ENCODE peak calls at places on chromosomes 12 and 14, in ten cellular contexts. One of them, this sample, is unnamed.

GRCh38 chr12:27104546-27104945 is 22.2 kb upstream of the C12orf71 start:
- DNase-seq in MM.1S: no peak
- DNase-seq in left cardiac atrium: no peak
- DNase-seq in activated CD8-positive, alpha-beta memory T cell treated with anti-CD3 and anti-CD28 coated beads for 24 hours: no peak
- DNase-seq in fibroblast of mammary gland: no peak
- DNase-seq in T-helper 17 cell: no peak
- DNase-seq in GM06990: no peak
- DNase-seq in NCI-H69: no peak
- DNase-seq in upper lobe of right lung: no peak
- DNase-seq in skeletal muscle cell: no peak
- DNase-seq in this sample: no peak

GRCh38 chr12:7695159-7695930 is at the start of gene GDF3:
- DNase-seq in left cardiac atrium: peak
- DNase-seq in MM.1S: no peak
- DNase-seq in T-helper 17 cell: no peak
- DNase-seq in skeletal muscle cell: no peak
- DNase-seq in NCI-H69: no peak
- DNase-seq in GM06990: no peak
- DNase-seq in activated CD8-positive, alpha-beta memory T cell treated with anti-CD3 and anti-CD28 coated beads for 24 hours: no peak
- DNase-seq in fibroblast of mammary gland: peak
- DNase-seq in upper lobe of right lung: no peak
- DNase-seq in this sample: no peak

GRCh38 chr14:94805726-94806288 is 35.9 kb upstream of the GSC start:
- DNase-seq in activated CD8-positive, alpha-beta memory T cell treated with anti-CD3 and anti-CD28 coated beads for 24 hours: no peak
- DNase-seq in upper lobe of right lung: no peak
- DNase-seq in fibroblast of mammary gland: peak
- DNase-seq in NCI-H69: no peak
- DNase-seq in T-helper 17 cell: no peak
- DNase-seq in MM.1S: no peak
- DNase-seq in skeletal muscle cell: no peak
- DNase-seq in left cardiac atrium: no peak
- DNase-seq in GM06990: no peak
- DNase-seq in this sample: no peak

GRCh38 chr14:26856832-26857508 is 259.1 kb upstream of the NOVA1 start:
- DNase-seq in NCI-H69: peak
- DNase-seq in skeletal muscle cell: no peak
- DNase-seq in GM06990: no peak
- DNase-seq in left cardiac atrium: no peak
- DNase-seq in MM.1S: no peak
- DNase-seq in activated CD8-positive, alpha-beta memory T cell treated with anti-CD3 and anti-CD28 coated beads for 24 hours: no peak
- DNase-seq in fibroblast of mammary gland: no peak
- DNase-seq in T-helper 17 cell: no peak
- DNase-seq in upper lobe of right lung: no peak
- DNase-seq in this sample: no peak

GRCh38 chr12:101200145-101200544 is 9.9 kb downstream of the SLC5A8 start:
- DNase-seq in left cardiac atrium: no peak
- DNase-seq in activated CD8-positive, alpha-beta memory T cell treated with anti-CD3 and anti-CD28 coated beads for 24 hours: no peak
- DNase-seq in skeletal muscle cell: no peak
- DNase-seq in MM.1S: no peak
- DNase-seq in T-helper 17 cell: no peak
- DNase-seq in upper lobe of right lung: no peak
- DNase-seq in fibroblast of mammary gland: no peak
- DNase-seq in NCI-H69: no peak
- DNase-seq in GM06990: no peak
- DNase-seq in this sample: no peak

GRCh38 chr12:6771091-6771495 is 1.2 kb upstream of the LAG3 start:
- DNase-seq in activated CD8-positive, alpha-beta memory T cell treated with anti-CD3 and anti-CD28 coated beads for 24 hours: no peak
- DNase-seq in T-helper 17 cell: no peak
- DNase-seq in NCI-H69: no peak
- DNase-seq in left cardiac atrium: no peak
- DNase-seq in MM.1S: no peak
- DNase-seq in GM06990: no peak
- DNase-seq in fibroblast of mammary gland: peak
- DNase-seq in skeletal muscle cell: no peak
- DNase-seq in upper lobe of right lung: no peak
- DNase-seq in this sample: no peak

GRCh38 chr14:76181546-76181945 is 29.8 kb downstream of the GPATCH2L start:
- DNase-seq in GM06990: no peak
- DNase-seq in upper lobe of right lung: no peak
- DNase-seq in fibroblast of mammary gland: peak
- DNase-seq in MM.1S: no peak
- DNase-seq in skeletal muscle cell: no peak
- DNase-seq in NCI-H69: peak
- DNase-seq in left cardiac atrium: no peak
- DNase-seq in activated CD8-positive, alpha-beta memory T cell treated with anti-CD3 and anti-CD28 coated beads for 24 hours: no peak
- DNase-seq in T-helper 17 cell: no peak
- DNase-seq in this sample: no peak

GRCh38 chr12:132084681-132085635 is 59.2 kb downstream of the DDX51 start:
- DNase-seq in left cardiac atrium: peak
- DNase-seq in upper lobe of right lung: peak
- DNase-seq in T-helper 17 cell: peak
- DNase-seq in skeletal muscle cell: peak
- DNase-seq in MM.1S: no peak
- DNase-seq in GM06990: peak
- DNase-seq in fibroblast of mammary gland: peak
- DNase-seq in activated CD8-positive, alpha-beta memory T cell treated with anti-CD3 and anti-CD28 coated beads for 24 hours: peak
- DNase-seq in NCI-H69: peak
- DNase-seq in this sample: peak

GRCh38 chr12:58425481-58426392 is 484.4 kb downstream of the ATP23 start:
- DNase-seq in NCI-H69: peak
- DNase-seq in MM.1S: peak
- DNase-seq in T-helper 17 cell: no peak
- DNase-seq in skeletal muscle cell: peak
- DNase-seq in left cardiac atrium: peak
- DNase-seq in fibroblast of mammary gland: peak
- DNase-seq in activated CD8-positive, alpha-beta memory T cell treated with anti-CD3 and anti-CD28 coated beads for 24 hours: no peak
- DNase-seq in upper lobe of right lung: no peak
- DNase-seq in GM06990: peak
- DNase-seq in this sample: no peak

GRCh38 chr12:43338848-43339526 is 213.0 kb downstream of the ADAMTS20 start:
- DNase-seq in skeletal muscle cell: no peak
- DNase-seq in GM06990: peak
- DNase-seq in upper lobe of right lung: no peak
- DNase-seq in NCI-H69: peak
- DNase-seq in activated CD8-positive, alpha-beta memory T cell treated with anti-CD3 and anti-CD28 coated beads for 24 hours: no peak
- DNase-seq in T-helper 17 cell: no peak
- DNase-seq in MM.1S: peak
- DNase-seq in fibroblast of mammary gland: peak
- DNase-seq in left cardiac atrium: no peak
- DNase-seq in this sample: no peak

GRCh38 chr14:24952851-24953666 is 96.9 kb downstream of the STXBP6 start:
- DNase-seq in T-helper 17 cell: no peak
- DNase-seq in GM06990: no peak
- DNase-seq in fibroblast of mammary gland: peak
- DNase-seq in skeletal muscle cell: no peak
- DNase-seq in activated CD8-positive, alpha-beta memory T cell treated with anti-CD3 and anti-CD28 coated beads for 24 hours: no peak
- DNase-seq in NCI-H69: peak
- DNase-seq in left cardiac atrium: no peak
- DNase-seq in upper lobe of right lung: no peak
- DNase-seq in MM.1S: no peak
- DNase-seq in this sample: no peak

GRCh38 chr14:100137173-100137572 is 22.3 kb downstream of the DEGS2 start:
- DNase-seq in NCI-H69: no peak
- DNase-seq in fibroblast of mammary gland: no peak
- DNase-seq in T-helper 17 cell: no peak
- DNase-seq in upper lobe of right lung: no peak
- DNase-seq in skeletal muscle cell: no peak
- DNase-seq in activated CD8-positive, alpha-beta memory T cell treated with anti-CD3 and anti-CD28 coated beads for 24 hours: no peak
- DNase-seq in left cardiac atrium: no peak
- DNase-seq in MM.1S: no peak
- DNase-seq in GM06990: no peak
- DNase-seq in this sample: no peak

GRCh38 chr14:105085766-105086165 is 20.5 kb upstream of the GPR132 start:
- DNase-seq in MM.1S: no peak
- DNase-seq in skeletal muscle cell: no peak
- DNase-seq in fibroblast of mammary gland: no peak
- DNase-seq in upper lobe of right lung: peak
- DNase-seq in GM06990: no peak
- DNase-seq in left cardiac atrium: no peak
- DNase-seq in T-helper 17 cell: no peak
- DNase-seq in activated CD8-positive, alpha-beta memory T cell treated with anti-CD3 and anti-CD28 coated beads for 24 hours: no peak
- DNase-seq in NCI-H69: no peak
- DNase-seq in this sample: no peak